ENCODE peak calls at places on chromosomes 7 and 10, in four cellular contexts. Q is HepG2, W is K562, S is SK-N-SH. J is an unnamed sample.

GRCh38 chr10:110864662-110865140 is 7.0 kb upstream of the PDCD4 start:
- DNase-seq in W (no peak), Q (no peak), S (no peak), J (no peak)

GRCh38 chr7:75033826-75034225 is 39.8 kb downstream of the RCC1L start:
- DNase-seq in S (no peak), Q (no peak), W (no peak), J (no peak)

GRCh38 chr10:30869566-30869965 is 162.1 kb downstream of the ZNF438 start:
- DNase-seq in S (no peak), W (no peak), Q (no peak), J (no peak)

GRCh38 chr10:69576334-69577011 is 3.3 kb upstream of the NEUROG3 start:
- DNase-seq in W (no peak), Q (no peak), S (peak), J (no peak)

GRCh38 chr7:114047889-114048288 is 129.1 kb upstream of the PPP1R3A start:
- DNase-seq in S (no peak), Q (no peak), W (no peak), J (no peak)

GRCh38 chr7:118944271-118944670 is 719.8 kb downstream of the ANKRD7 start:
- DNase-seq in S (no peak), Q (no peak), W (no peak), J (no peak)

GRCh38 chr7:18499407-18500197 is 4.1 kb downstream of the HDAC9 start:
- DNase-seq in Q (no peak), S (no peak), W (no peak), J (no peak)

GRCh38 chr7:1031716-1032455 is 12.5 kb upstream of the GPR146 start:
- DNase-seq in S (no peak), Q (no peak), W (no peak), J (no peak)

GRCh38 chr7:157516911-157517781 is 180.3 kb downstream of the DNAJB6 start:
- DNase-seq in Q (no peak), W (no peak), S (no peak), J (no peak)

GRCh38 chr7:101550641-101551531 is 78.2 kb downstream of the MYL10 start:
- DNase-seq in W (peak), Q (no peak), S (peak), J (no peak)
- TF ChIP-seq TAF1 in W (no peak), Q (no peak), S (no peak), J (no peak)

DNA sequence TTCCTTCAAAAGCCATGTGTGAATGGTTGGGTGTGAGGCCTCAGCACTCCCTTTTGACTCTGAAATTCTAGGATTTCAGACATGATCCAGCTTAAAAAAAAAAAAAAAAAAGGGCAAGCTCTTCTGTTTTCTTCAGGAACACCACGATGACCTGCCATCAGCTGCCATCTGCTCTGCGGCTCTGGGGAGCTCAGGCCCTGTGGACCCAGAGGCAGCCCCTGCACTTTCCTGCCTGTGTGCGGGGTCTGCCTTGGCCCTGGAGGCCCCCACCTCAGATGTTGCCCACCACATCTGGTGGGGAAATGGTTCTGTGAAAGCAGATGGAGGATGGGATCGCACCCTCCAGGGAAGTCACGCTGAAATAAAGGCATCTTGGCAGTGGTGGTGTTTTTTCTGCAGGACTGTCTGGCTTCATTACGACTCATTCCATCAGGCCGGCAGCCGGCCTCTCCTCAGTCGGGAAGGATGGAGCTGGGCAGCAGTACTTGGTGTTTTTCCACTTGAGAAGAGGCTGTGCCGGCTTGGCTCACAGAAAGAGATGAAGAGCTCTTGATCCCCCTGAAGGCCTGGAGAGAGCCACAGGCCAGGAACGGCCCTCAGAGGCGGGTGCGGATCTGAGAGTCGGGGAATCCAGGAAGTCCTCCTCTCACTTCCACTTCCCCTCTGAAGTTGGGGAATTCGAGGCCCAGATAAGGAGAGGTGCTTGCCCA is 66.1 kb upstream of the AQP1 start:
- DNase-seq in Q (no peak), S (no peak), W (no peak), J (no peak)
- TF ChIP-seq POLR2AphosphoS5 in Q (no peak), S (peak), W (no peak), J (no peak)

DNA sequence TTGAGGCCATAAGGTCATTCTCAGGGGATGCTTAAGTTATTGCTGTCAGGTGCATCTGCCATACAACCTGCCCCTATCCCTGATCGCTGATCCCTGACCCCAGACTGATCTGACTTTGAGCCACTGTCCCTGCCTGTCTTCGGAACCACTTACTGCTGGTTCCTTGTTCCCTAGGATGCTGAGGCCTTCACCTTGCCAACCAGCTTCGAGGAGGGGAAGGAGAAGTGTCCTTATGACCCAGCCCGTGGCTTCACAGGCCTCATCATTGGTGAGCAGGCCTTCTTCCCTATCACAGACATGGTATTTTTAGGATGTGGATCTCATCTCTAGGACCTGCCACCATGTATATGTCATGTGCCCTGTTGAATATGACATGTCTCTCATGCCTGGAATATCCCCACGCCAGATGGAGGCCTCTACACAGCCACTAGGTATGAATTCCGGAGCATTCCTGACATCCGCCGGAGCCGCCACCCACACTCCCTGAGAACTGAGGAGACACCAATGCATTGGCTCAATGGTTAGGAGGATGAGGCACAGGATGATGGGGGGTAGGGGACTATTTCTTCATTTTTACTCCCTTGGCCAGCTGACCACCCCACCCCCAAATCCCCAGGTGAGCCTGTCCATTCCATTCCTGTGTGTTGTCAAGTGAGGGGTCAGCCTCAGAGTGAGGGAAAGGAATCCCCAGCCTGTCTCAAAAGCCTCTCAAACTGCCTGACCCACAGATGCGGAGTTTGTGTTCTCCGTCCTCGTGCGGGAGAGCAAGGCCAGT is 9.0 kb downstream of the MRPL43 start:
- DNase-seq in W (no peak), Q (no peak), S (no peak), J (no peak)
- TF ChIP-seq TAF1 in W (no peak), Q (no peak), S (no peak), J (no peak)

DNA sequence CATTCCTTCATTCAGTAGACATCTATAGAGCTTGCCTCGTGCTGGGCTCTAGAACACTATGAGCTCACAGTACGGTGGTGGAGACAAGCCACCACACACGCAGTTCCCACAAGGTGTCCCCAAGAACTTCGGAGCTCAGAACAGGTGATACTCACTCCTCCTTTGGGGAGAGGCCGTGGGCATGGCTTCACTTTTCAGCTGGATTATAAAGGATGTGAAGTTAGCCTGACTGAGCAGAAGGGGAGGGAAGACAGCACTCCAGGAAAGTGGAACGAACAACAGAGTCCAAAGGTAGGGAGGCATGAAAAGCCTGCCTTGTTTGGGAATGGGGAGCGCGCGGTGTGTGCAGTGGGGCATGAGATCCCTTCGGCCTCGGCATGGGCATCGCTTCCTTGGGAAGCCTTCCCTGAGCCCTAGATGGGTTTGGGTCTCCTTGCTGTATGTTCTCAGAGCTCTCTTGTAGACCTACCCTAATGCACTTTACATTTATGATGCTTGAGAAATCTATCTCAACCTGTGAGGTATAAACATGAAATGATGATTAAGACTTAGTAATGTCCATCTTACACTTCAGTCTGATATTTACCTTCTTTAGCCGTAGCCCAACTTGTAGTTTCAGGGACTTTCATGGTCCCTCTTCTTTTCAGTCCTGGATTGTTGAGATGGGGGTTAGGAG is 852 bp upstream of the OGA start:
- DNase-seq in W (peak), S (no peak), Q (peak), J (no peak)
- TF ChIP-seq POLR2AphosphoS5 in W (no peak), S (no peak), Q (peak), J (no peak)

GRCh38 chr10:71597821-71598498 is 121.6 kb downstream of the C10orf105 start:
- DNase-seq in S (no peak), W (peak), Q (peak), J (peak)
- TF ChIP-seq TAF1 in S (no peak), W (no peak), Q (no peak), J (no peak)